ENCODE peak calls at places on chromosomes 7 and 10, in six cellular contexts. V is endothelial cell, A is WERI-Rb-1, Y is HFFc6, Q is epithelial cell of esophagus, H is HCT116. G is an unnamed sample.

GRCh38 chr10:72006026-72006425 is 41.8 kb downstream of the CHST3 start:
- DNase-seq in V (no peak), A (no peak), Y (no peak), Q (no peak), H (no peak), G (no peak)

GRCh38 chr7:109821156-109821555 is 1251.5 kb downstream of the DNAJB9 start:
- DNase-seq in V (no peak), A (no peak), Y (no peak), Q (no peak), H (no peak), G (no peak)

GRCh38 chr7:39265912-39266591 is 288.3 kb downstream of the POU6F2 start:
- DNase-seq in V (no peak), A (no peak), Y (no peak), Q (no peak), H (no peak), G (no peak)

GRCh38 chr7:131293018-131293417 is 34.7 kb upstream of the MKLN1 start:
- DNase-seq in V (no peak), A (no peak), Y (peak), Q (peak), H (no peak), G (no peak)

GRCh38 chr7:100374601-100375000 is 1.3 kb downstream of the PILRA start:
- DNase-seq in V (no peak), A (no peak), Y (no peak), Q (no peak), H (no peak), G (peak)

GRCh38 chr7:139106959-139107358 is 2.6 kb downstream of the ZC3HAV1 start:
- DNase-seq in V (no peak), A (no peak), Y (no peak), Q (no peak), H (no peak), G (no peak)

GRCh38 chr7:24722386-24723177 is 34.7 kb downstream of the GSDME start:
- DNase-seq in V (peak), A (peak), Y (peak), Q (peak), H (no peak), G (no peak)

GRCh38 chr7:73899731-73900142 is 38.8 kb downstream of the TMEM270 start:
- DNase-seq in V (no peak), A (no peak), Y (peak), Q (no peak), H (no peak), G (no peak)

GRCh38 chr7:39509441-39509840 is 56.8 kb upstream of the YAE1 start:
- DNase-seq in V (no peak), A (no peak), Y (no peak), Q (no peak), H (no peak), G (peak)

GRCh38 chr10:115949282-115949844 is 323.6 kb downstream of the GFRA1 start:
- DNase-seq in V (no peak), A (peak), Y (no peak), Q (no peak), H (no peak), G (no peak)

GRCh38 chr10:6473901-6474370 is 106.1 kb downstream of the PRKCQ start:
- DNase-seq in V (no peak), A (no peak), Y (no peak), Q (peak), H (no peak), G (peak)

GRCh38 chr10:9545073-9545472 is 1472.6 kb upstream of the CELF2 start:
- DNase-seq in V (no peak), A (no peak), Y (no peak), Q (no peak), H (no peak), G (no peak)

GRCh38 chr10:60203993-60204618 is 185.6 kb downstream of the ANK3 start:
- DNase-seq in V (peak), A (peak), Y (peak), Q (peak), H (peak), G (no peak)

GRCh38 chr10:60105195-60105812 is 198.9 kb upstream of the CCDC6 start:
- DNase-seq in V (no peak), A (no peak), Y (no peak), Q (no peak), H (no peak), G (no peak)

GRCh38 chr7:111405621-111406020 is 156.7 kb downstream of the IMMP2L start:
- DNase-seq in V (no peak), A (no peak), Y (no peak), Q (no peak), H (no peak), G (no peak)

GRCh38 chr10:18312385-18313145 is 172.3 kb downstream of the CACNB2 start:
- DNase-seq in V (no peak), A (no peak), Y (peak), Q (peak), H (peak), G (no peak)

GRCh38 chr7:5064391-5065106 is 18.9 kb downstream of the RBAK start:
- DNase-seq in V (no peak), A (no peak), Y (peak), Q (no peak), H (no peak), G (no peak)

GRCh38 chr7:7563269-7563668 is 3.4 kb upstream of the MIOS start:
- DNase-seq in V (no peak), A (no peak), Y (no peak), Q (peak), H (no peak), G (no peak)

GRCh38 chr7:129103561-129104324 is 40.8 kb upstream of the TSPAN33 start:
- DNase-seq in V (no peak), A (no peak), Y (no peak), Q (no peak), H (no peak), G (no peak)

GRCh38 chr7:40211291-40212003 is 76.6 kb downstream of the SUGCT start:
- DNase-seq in V (no peak), A (no peak), Y (peak), Q (peak), H (no peak), G (no peak)

DNA sequence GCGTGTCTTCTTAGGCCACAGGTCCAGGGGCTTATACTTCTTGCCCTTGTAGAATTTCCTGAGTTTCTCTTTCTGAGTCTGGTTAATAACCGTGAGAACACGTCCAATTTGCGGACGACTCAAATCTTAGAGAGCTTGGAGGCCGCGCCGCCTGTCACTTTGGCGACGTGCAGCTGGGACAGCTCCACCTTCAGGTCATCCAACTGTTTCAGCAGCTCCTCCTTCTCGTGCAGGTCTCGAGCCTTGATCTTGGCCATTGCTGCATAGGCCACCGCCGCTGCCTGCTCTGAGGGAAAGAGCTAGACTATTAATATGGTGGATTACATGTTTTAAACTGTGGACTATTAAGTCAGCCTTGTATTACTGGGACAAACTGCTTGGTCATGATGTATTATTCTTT is 26.9 kb downstream of the EVX1 start:
- DNase-seq in V (no peak), A (no peak), Y (no peak), Q (no peak), H (no peak), G (no peak)
- TF ChIP-seq CTCF in V (no peak), A (no peak), Y (peak), Q (no peak), H (no peak), G (no peak)

GRCh38 chr7:146768941-146769340 is 652.3 kb downstream of the CNTNAP2 start:
- DNase-seq in V (no peak), A (no peak), Y (no peak), Q (no peak), H (no peak), G (no peak)

GRCh38 chr7:146773506-146773905 is 656.9 kb downstream of the CNTNAP2 start:
- DNase-seq in V (no peak), A (no peak), Y (no peak), Q (no peak), H (no peak), G (no peak)

GRCh38 chr7:146772581-146772980 is 656.0 kb downstream of the CNTNAP2 start:
- DNase-seq in V (peak), A (peak), Y (no peak), Q (no peak), H (no peak), G (no peak)
- TF ChIP-seq CTCF in V (peak), A (peak), Y (no peak), Q (no peak), H (no peak), G (no peak)

GRCh38 chr10:1074063-1074747 is 18.0 kb downstream of the WDR37 start:
- DNase-seq in V (no peak), A (no peak), Y (no peak), Q (no peak), H (no peak), G (peak)
- TF ChIP-seq CTCF in V (no peak), A (peak), Y (peak), Q (peak), H (peak), G (peak)

DNA sequence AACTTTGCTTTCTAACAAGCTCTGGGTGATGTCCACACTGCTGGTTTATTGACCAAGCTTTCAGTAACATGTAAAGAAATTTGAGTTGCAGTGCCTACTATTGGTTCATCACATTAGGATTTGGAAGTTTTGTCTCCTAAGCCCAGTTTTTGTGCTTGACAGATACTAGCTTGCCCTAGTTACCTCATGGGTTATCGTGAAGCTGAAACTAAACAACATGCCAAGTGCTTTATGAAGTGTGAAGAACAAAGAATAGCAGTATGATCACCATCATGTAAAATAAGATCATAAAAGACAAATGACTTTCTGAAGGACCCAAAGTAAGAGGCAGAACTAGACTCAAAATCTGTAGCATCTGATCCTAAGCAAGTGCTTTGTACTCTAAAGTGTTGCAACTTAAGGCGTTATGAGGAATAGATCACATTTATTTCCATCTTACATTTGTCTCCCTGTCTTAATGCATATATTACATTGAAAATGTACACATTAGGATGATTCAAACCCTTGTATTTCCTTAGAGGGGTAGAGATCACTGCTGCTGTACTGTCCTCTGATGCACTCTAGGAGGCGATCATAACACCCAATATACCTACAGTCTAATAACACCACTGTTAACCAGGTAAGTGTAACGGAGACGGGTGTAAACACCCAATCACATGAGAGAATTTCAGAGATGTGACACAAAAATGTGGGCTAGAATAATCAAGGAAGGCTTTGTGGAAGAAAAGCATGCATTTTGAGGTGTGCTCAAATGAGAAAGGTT is 71.3 kb downstream of the NRCAM start:
- DNase-seq in V (no peak), A (no peak), Y (no peak), Q (peak), H (no peak), G (no peak)
- TF ChIP-seq CTCF in V (peak), A (peak), Y (no peak), Q (peak), H (peak), G (peak)

GRCh38 chr10:33676606-33677005 is 342.1 kb upstream of the NRP1 start:
- DNase-seq in V (no peak), A (no peak), Y (no peak), Q (no peak), H (no peak), G (no peak)

GRCh38 chr10:33680036-33680435 is 345.6 kb upstream of the NRP1 start:
- DNase-seq in V (no peak), A (no peak), Y (no peak), Q (no peak), H (no peak), G (no peak)

GRCh38 chr10:33681580-33681979 is 347.1 kb upstream of the NRP1 start:
- DNase-seq in V (no peak), A (no peak), Y (no peak), Q (no peak), H (no peak), G (no peak)
- TF ChIP-seq CTCF in V (no peak), A (no peak), Y (no peak), Q (no peak), H (no peak), G (no peak)

GRCh38 chr10:29876008-29876555 is 183.3 kb downstream of the JCAD start:
- DNase-seq in V (no peak), A (no peak), Y (no peak), Q (no peak), H (no peak), G (no peak)
- TF ChIP-seq CTCF in V (no peak), A (no peak), Y (no peak), Q (no peak), H (no peak), G (no peak)

G was measured in activated CD8-positive, alpha-beta T cell treated with anti-CD3 and anti-CD28 coated beads for 36 hours.